ENCODE peak calls at places on chromosomes 7 and 10, in four cellular contexts. U, B, S and K are unnamed samples. For H3K4me1, the result is how much of the 10 kb centered on the place peaks cover.

GRCh38 chr7:31082017-31082416 is 29.9 kb downstream of the ADCYAP1R1 start:
- DNase-seq in U (no peak), B (peak), S (no peak), K (peak)

GRCh38 chr7:14233898-14234174 is 244.4 kb upstream of the ETV1 start:
- DNase-seq in U (no peak), S (no peak), B (no peak), K (no peak)

GRCh38 chr10:78754269-78755074 is 314.3 kb upstream of the ZMIZ1 start:
- DNase-seq in B (no peak), U (no peak), S (no peak), K (no peak)

GRCh38 chr10:22105270-22105669 is 101.7 kb upstream of the DNAJC1 start:
- DNase-seq in U (no peak), S (no peak), B (no peak), K (no peak)

GRCh38 chr10:60733189-60733815 is 45.0 kb upstream of the CDK1 start:
- DNase-seq in B (peak), S (peak), U (peak), K (peak)

GRCh38 chr7:99042957-99043356 is 101.0 kb downstream of the SMURF1 start:
- DNase-seq in B (no peak), S (peak), U (no peak), K (no peak)

GRCh38 chr7:101557978-101558741 is 70.9 kb downstream of the MYL10 start:
- DNase-seq in U (no peak), S (no peak), B (no peak), K (no peak)

GRCh38 chr7:11341285-11341944 is 367.7 kb downstream of the PHF14 start:
- DNase-seq in B (no peak), S (no peak), U (no peak), K (no peak)

GRCh38 chr7:17774701-17775288 is 165.5 kb downstream of the SNX13 start:
- DNase-seq in U (no peak), B (no peak), S (no peak), K (no peak)

GRCh38 chr10:102267748-102268147 is 22.4 kb downstream of the GBF1 start:
- DNase-seq in S (no peak), U (no peak), B (no peak), K (no peak)

GRCh38 chr10:35224045-35224740 is 97.5 kb downstream of the CREM start:
- DNase-seq in U (no peak), S (no peak), B (no peak), K (no peak)

GRCh38 chr10:114306116-114306973 is 67.3 kb downstream of the VWA2 start:
- DNase-seq in S (no peak), B (no peak), U (no peak), K (no peak)

GRCh38 chr7:44661233-44661632 is 54.8 kb downstream of the OGDH start:
- DNase-seq in S (no peak), B (no peak), U (no peak), K (no peak)

GRCh38 chr7:80859272-80859970 is 59.4 kb downstream of the SEMA3C start:
- DNase-seq in B (peak), U (no peak), S (no peak), K (no peak)

GRCh38 chr7:95840953-95841950 is 68.9 kb downstream of the DYNC1I1 start:
- DNase-seq in B (no peak), U (no peak), S (no peak), K (no peak)

GRCh38 chr10:126041804-126042231 is 145.5 kb downstream of the FANK1 start:
- DNase-seq in U (peak), B (peak), S (peak), K (peak)

GRCh38 chr7:110502893-110503465 is 587.9 kb upstream of the LRRN3 start:
- DNase-seq in B (no peak), U (no peak), S (no peak), K (no peak)

GRCh38 chr7:2164156-2164555 is 68.6 kb downstream of the MAD1L1 start:
- DNase-seq in U (no peak), B (peak), S (no peak), K (peak)

GRCh38 chr7:75879771-75880184 is 944 bp downstream of the RHBDD2 start:
- DNase-seq in U (no peak), B (no peak), S (no peak), K (no peak)

GRCh38 chr7:9937944-9938631 is 1035.6 kb upstream of the PHF14 start:
- DNase-seq in S (no peak), U (no peak), B (no peak), K (no peak)

GRCh38 chr7:137968890-137969289 is 33.0 kb downstream of the CREB3L2 start:
- DNase-seq in U (no peak), B (no peak), S (no peak), K (no peak)

GRCh38 chr7:117759950-117760640 is 113.1 kb downstream of the CTTNBP2 start:
- DNase-seq in U (no peak), S (no peak), B (no peak), K (no peak)

GRCh38 chr10:67779455-67780205 is 58.4 kb downstream of the DNAJC12 start:
- DNase-seq in S (peak), B (no peak), U (peak), K (no peak)

GRCh38 chr10:127982601-127983000 is 75.7 kb downstream of the PTPRE start:
- DNase-seq in S (no peak), B (no peak), U (no peak), K (no peak)

GRCh38 chr10:74888947-74889661 is 62.7 kb downstream of the KAT6B start:
- DNase-seq in B (no peak), S (no peak), U (no peak), K (no peak)

GRCh38 chr7:106535234-106536026 is 125.5 kb downstream of the CCDC71L start:
- DNase-seq in U (no peak), B (no peak), S (no peak), K (no peak)

GRCh38 chr10:27742195-27742925 is 3.3 kb downstream of the MKX start:
- DNase-seq in U (peak), S (peak), B (peak), K (peak)

GRCh38 chr7:151896486-151896885 is 19.6 kb upstream of the PRKAG2 start:
- DNase-seq in S (no peak), U (no peak), B (no peak), K (peak)

GRCh38 chr7:34184466-34184865 is 279.1 kb downstream of the BMPER start:
- DNase-seq in U (no peak), B (no peak), S (no peak), K (no peak)

GRCh38 chr10:69912584-69912983 is 110.9 kb downstream of the COL13A1 start:
- DNase-seq in B (no peak), S (peak), U (peak), K (no peak)

GRCh38 chr7:41268874-41269273 is 434.0 kb downstream of the INHBA start:
- DNase-seq in B (no peak), U (no peak), S (no peak), K (no peak)

GRCh38 chr7:140062118-140062527 is 628 bp downstream of the PARP12 start:
- DNase-seq in S (peak), B (no peak), U (no peak), K (peak)

GRCh38 chr7:127704211-127704610 is 52.2 kb downstream of the SND1 start:
- DNase-seq in S (no peak), B (no peak), U (no peak), K (no peak)

GRCh38 chr10:114577133-114577532 is 80.9 kb downstream of the ABLIM1 start:
- DNase-seq in S (no peak), U (no peak), B (no peak), K (no peak)

GRCh38 chr10:116490028-116490662 is 55.6 kb upstream of the PNLIP start:
- DNase-seq in B (no peak), S (no peak), U (no peak), K (no peak)

GRCh38 chr7:116783666-116784318 is 78.6 kb upstream of the CAPZA2 start:
- DNase-seq in U (no peak), S (no peak), B (no peak), K (no peak)

GRCh38 chr10:49505076-49505475 is 33.8 kb downstream of the ERCC6 start:
- DNase-seq in U (no peak), S (no peak), B (no peak), K (no peak)

GRCh38 chr7:37352974-37353948 is 95.4 kb downstream of the ELMO1 start:
- DNase-seq in S (peak), B (no peak), U (no peak), K (no peak)

GRCh38 chr10:3782099-3782455 is 2.9 kb downstream of the KLF6 start:
- DNase-seq in B (no peak), S (peak), U (no peak), K (no peak)

GRCh38 chr7:26159243-26159642 is 7.2 kb downstream of the NFE2L3 start:
- DNase-seq in B (no peak), S (no peak), U (no peak), K (no peak)
- H3K4me1 ChIP-seq in B (under half), S (under half), U (under half), K (under half)

GRCh38 chr7:128862571-128863432 is at the start of gene ATP6V1F:
- DNase-seq in S (peak), B (peak), U (peak), K (peak)

GRCh38 chr7:128863433-128863989 is 855 bp downstream of the ATP6V1F start:
- DNase-seq in S (peak), U (peak), B (no peak), K (no peak)

GRCh38 chr7:128859232-128860157 is 3.2 kb upstream of the ATP6V1F start:
- DNase-seq in B (no peak), S (no peak), U (peak), K (no peak)

GRCh38 chr7:128860158-128861073 is 2.2 kb upstream of the ATP6V1F start:
- DNase-seq in S (peak), U (no peak), B (no peak), K (no peak)

GRCh38 chr7:128861957-128862570 is 592 bp upstream of the ATP6V1F start:
- DNase-seq in B (no peak), S (no peak), U (no peak), K (no peak)
- H3K4me3 ChIP-seq in B (no peak), S (peak), U (peak), K (peak)

GRCh38 chr10:493391-494148 is 195.9 kb downstream of the DIP2C start:
- DNase-seq in S (no peak), U (no peak), B (peak), K (peak)

GRCh38 chr10:490891-491571 is 198.4 kb downstream of the DIP2C start:
- DNase-seq in U (no peak), B (peak), S (no peak), K (peak)

GRCh38 chr10:490256-490655 is 199.2 kb downstream of the DIP2C start:
- DNase-seq in S (no peak), U (peak), B (peak), K (peak)

GRCh38 chr10:492896-493295 is 196.6 kb downstream of the DIP2C start:
- DNase-seq in S (no peak), B (peak), U (no peak), K (peak)

GRCh38 chr10:491667-492424 is 197.6 kb downstream of the DIP2C start:
- DNase-seq in U (no peak), S (no peak), B (peak), K (peak)
- H3K27ac ChIP-seq in U (peak), S (peak), B (no peak), K (no peak)

GRCh38 chr10:129394739-129395298 is 72.2 kb upstream of the MGMT start:
- DNase-seq in B (no peak), S (no peak), U (no peak), K (no peak)
- H3K4me1 ChIP-seq in B (under half), S (under half), U (under half), K (under half)

GRCh38 chr7:24283559-24283899 is 461 bp upstream of the NPY start:
- DNase-seq in S (no peak), U (no peak), B (no peak), K (no peak)
- H3K4me3 ChIP-seq in S (no peak), U (no peak), B (no peak), K (no peak)

DNA sequence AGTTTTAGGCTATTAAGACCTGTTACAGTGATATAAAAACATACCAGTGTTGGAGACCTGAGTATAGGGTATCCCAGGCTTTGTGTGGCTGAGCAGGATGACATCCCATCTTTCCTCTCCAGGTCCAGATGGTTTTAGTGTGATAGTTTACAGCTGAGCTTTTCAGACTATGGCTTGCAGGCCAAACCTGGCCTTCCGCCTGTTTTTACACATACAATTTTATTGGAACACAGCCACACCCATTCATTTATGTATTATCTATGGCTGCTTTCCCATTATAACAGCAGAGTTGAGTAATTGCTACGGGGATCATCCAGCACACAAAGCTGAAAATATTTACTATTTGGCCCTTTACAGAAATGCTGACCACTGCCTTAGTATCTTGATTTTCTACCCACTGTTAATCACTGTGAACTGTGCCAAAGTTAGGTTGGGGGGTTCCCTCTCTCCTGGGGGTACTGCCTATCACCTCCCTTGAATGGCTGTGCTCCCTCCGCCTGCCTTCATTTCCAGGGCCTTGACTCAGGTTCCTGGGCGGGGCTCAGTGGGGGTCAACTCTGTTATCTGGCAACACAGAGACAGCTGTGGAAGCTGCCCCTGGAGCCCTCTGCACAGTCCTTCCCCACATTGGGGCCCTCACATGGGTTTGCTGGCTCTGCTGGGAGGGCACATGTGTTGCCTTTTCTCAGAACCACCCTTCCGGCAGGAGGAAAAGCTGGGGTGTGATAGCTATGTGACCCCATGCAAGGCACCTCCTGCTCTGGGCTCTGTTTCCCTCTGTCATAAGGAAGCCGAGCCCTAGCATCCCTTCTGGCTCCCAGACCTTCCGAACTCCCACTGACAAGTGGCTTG is 40.3 kb upstream of the SH2D4B start:
- DNase-seq in U (peak), S (peak), B (peak), K (no peak)
- H3K27ac ChIP-seq in U (peak), S (peak), B (no peak), K (peak)

GRCh38 chr7:4711634-4712033 is 29.5 kb downstream of the FOXK1 start:
- DNase-seq in S (no peak), U (no peak), B (no peak), K (no peak)
- H3K4me1 ChIP-seq in S (under half), U (half or more), B (under half), K (under half)

GRCh38 chr7:133479456-133480097 is 226.7 kb downstream of the EXOC4 start:
- DNase-seq in B (no peak), S (no peak), U (no peak), K (no peak)

GRCh38 chr7:133480868-133481267 is 228.0 kb downstream of the EXOC4 start:
- DNase-seq in S (no peak), U (no peak), B (no peak), K (no peak)

GRCh38 chr7:133482626-133483025 is 229.7 kb downstream of the EXOC4 start:
- DNase-seq in U (no peak), S (no peak), B (no peak), K (no peak)

GRCh38 chr7:133484135-133484534 is 231.3 kb downstream of the EXOC4 start:
- DNase-seq in S (no peak), B (no peak), U (no peak), K (no peak)

DNA sequence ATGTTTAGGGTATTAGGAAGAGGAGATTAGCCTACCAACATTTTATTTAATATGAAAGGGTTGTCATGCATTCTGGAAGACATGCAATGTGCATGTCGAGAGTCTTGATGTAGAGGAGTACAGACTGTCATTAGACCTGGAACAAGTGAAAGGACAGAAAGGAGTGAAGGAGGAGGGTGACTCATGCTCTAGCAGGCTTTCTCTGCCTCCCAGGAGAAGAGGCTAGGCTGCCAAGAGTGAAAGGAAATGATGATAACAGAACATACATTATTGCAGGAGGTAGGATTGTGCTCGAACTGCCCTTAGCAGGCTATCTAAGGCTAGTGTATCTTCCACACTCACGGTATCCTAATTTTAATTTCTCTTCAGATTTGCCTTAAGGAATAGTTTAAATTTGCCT is 228.8 kb downstream of the EXOC4 start:
- DNase-seq in B (no peak), U (no peak), S (no peak), K (no peak)
- H3K4me3 ChIP-seq in B (no peak), U (no peak), S (no peak), K (no peak)